ENCODE peak calls at places on chromosomes 16 and 17, in six cellular contexts. N, H, P, A, L and Z are unnamed samples.

GRCh38 chr16:78695371-78695770 is 595.9 kb downstream of the WWOX start:
- DNase-seq in N (no peak), H (no peak), P (no peak), A (no peak), L (no peak), Z (no peak)

GRCh38 chr17:21679256-21680146 is 12.8 kb upstream of the KCNJ18 start:
- DNase-seq in N (no peak), H (no peak), P (no peak), A (no peak), L (no peak), Z (no peak)

GRCh38 chr16:14097182-14097951 is 26.2 kb downstream of the MRTFB start:
- DNase-seq in N (no peak), H (no peak), P (no peak), A (peak; percentile 17), L (peak; percentile 99), Z (peak; percentile 38)

GRCh38 chr17:65697661-65698060 is 136.2 kb upstream of the AXIN2 start:
- DNase-seq in N (no peak), H (no peak), P (no peak), A (no peak), L (no peak), Z (no peak)

GRCh38 chr16:88317619-88317977 is 65.2 kb upstream of the ZNF469 start:
- DNase-seq in N (no peak), H (peak; percentile 55), P (no peak), A (no peak), L (no peak), Z (peak; percentile 52)

GRCh38 chr17:46771601-46772012 is 46.9 kb downstream of the WNT3 start:
- DNase-seq in N (peak; percentile 72), H (no peak), P (no peak), A (peak; percentile 58), L (peak; percentile 62), Z (peak; percentile 28)

GRCh38 chr17:1604831-1605528 is 23.7 kb downstream of the SLC43A2 start:
- DNase-seq in N (peak; percentile 65), H (no peak), P (peak; percentile 66), A (no peak), L (peak; percentile 81), Z (no peak)

GRCh38 chr16:85970712-85971220 is 71.8 kb downstream of the IRF8 start:
- DNase-seq in N (no peak), H (peak; percentile 0), P (no peak), A (no peak), L (peak; percentile 96), Z (no peak)

GRCh38 chr16:89822188-89823086 is 5.8 kb upstream of the SPIRE2 start:
- DNase-seq in N (no peak), H (no peak), P (no peak), A (no peak), L (peak; percentile 64), Z (no peak)

GRCh38 chr16:83727018-83727417 is 80.8 kb upstream of the HSBP1 start:
- DNase-seq in N (no peak), H (peak; percentile 57), P (no peak), A (no peak), L (no peak), Z (peak; percentile 91)

GRCh38 chr17:74218436-74218835 is 5.1 kb downstream of the TTYH2 start:
- DNase-seq in N (no peak), H (no peak), P (no peak), A (no peak), L (no peak), Z (no peak)

GRCh38 chr17:30326816-30327215 is 7.0 kb downstream of the TMIGD1 start:
- DNase-seq in N (no peak), H (no peak), P (no peak), A (no peak), L (no peak), Z (no peak)

GRCh38 chr17:65099941-65100315 is 37.2 kb upstream of the RGS9 start:
- DNase-seq in N (peak; percentile 51), H (peak; percentile 60), P (no peak), A (no peak), L (peak; percentile 97), Z (peak; percentile 46)

GRCh38 chr17:77778636-77779524 is 179.6 kb upstream of the TNRC6C start:
- DNase-seq in N (no peak), H (no peak), P (no peak), A (no peak), L (no peak), Z (no peak)

GRCh38 chr16:8905168-8905762 is 23.1 kb downstream of the LITAFD start:
- DNase-seq in N (no peak), H (peak; percentile 45), P (no peak), A (no peak), L (peak; percentile 52), Z (peak; percentile 56)

GRCh38 chr16:30953511-30954124 is 3.9 kb upstream of the SETD1A start:
- DNase-seq in N (peak; percentile 93), H (peak; percentile 71), P (peak; percentile 86), A (peak; percentile 76), L (peak; percentile 77), Z (peak; percentile 84)

GRCh38 chr16:30954993-30955392 is 2.6 kb upstream of the SETD1A start:
- DNase-seq in N (no peak), H (no peak), P (no peak), A (no peak), L (no peak), Z (no peak)

GRCh38 chr16:30957456-30958163 is at the start of gene SETD1A:
- DNase-seq in N (peak; percentile 95), H (peak; percentile 95), P (peak; percentile 96), A (peak; percentile 98), L (peak; percentile 96), Z (peak; percentile 96)

GRCh38 chr16:30958164-30959083 is 870 bp downstream of the SETD1A start:
- DNase-seq in N (peak; percentile 68), H (peak; percentile 43), P (peak; percentile 77), A (peak; percentile 48), L (peak; percentile 40), Z (peak; percentile 70)

GRCh38 chr16:30956601-30957455 is 726 bp upstream of the SETD1A start:
- DNase-seq in N (peak; percentile 83), H (peak; percentile 81), P (peak; percentile 93), A (peak; percentile 72), L (peak; percentile 83), Z (peak; percentile 94)
- H2BK5ac ChIP-seq in N (no peak overlapping the region), H (peak overlapping the region; percentile 89), P (peak overlapping the region; percentile 96), A (peak overlapping the region; percentile 100), L (peak overlapping the region; percentile 73), Z (peak overlapping the region; percentile 87)

DNA sequence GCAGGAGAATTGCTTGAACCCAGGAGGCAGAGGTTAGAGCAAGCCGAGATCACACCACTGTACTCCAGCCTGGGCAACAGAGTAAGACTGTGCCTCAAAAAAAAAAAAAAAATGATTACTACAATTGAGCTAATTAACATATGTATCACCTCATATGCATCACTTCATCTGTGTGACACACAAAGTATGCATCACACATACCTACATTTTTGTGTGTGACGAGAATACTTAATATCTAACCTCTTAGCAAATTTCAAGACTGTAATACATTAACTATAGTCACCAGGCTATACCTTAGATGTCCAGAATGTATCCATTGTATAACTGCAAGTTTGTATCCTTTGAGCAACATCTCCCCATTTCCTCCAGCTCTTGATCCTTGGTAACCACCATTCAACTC is 214.2 kb upstream of the MON1B start:
- DNase-seq in N (no peak), H (no peak), P (no peak), A (no peak), L (no peak), Z (no peak)
- H3K14ac ChIP-seq in N (no peak overlapping the region), H (no peak overlapping the region), P (no peak overlapping the region), A (no peak overlapping the region), L (no peak overlapping the region), Z (no peak overlapping the region)

GRCh38 chr16:73065617-73066313 is 17.8 kb upstream of the ZFHX3 start:
- DNase-seq in N (peak; percentile 48), H (no peak), P (peak; percentile 60), A (peak; percentile 21), L (no peak), Z (peak; percentile 34)
- H3K27ac ChIP-seq in N (no peak overlapping the region), H (no peak overlapping the region), P (no peak overlapping the region), A (no peak overlapping the region), L (no peak overlapping the region), Z (no peak overlapping the region)

DNA sequence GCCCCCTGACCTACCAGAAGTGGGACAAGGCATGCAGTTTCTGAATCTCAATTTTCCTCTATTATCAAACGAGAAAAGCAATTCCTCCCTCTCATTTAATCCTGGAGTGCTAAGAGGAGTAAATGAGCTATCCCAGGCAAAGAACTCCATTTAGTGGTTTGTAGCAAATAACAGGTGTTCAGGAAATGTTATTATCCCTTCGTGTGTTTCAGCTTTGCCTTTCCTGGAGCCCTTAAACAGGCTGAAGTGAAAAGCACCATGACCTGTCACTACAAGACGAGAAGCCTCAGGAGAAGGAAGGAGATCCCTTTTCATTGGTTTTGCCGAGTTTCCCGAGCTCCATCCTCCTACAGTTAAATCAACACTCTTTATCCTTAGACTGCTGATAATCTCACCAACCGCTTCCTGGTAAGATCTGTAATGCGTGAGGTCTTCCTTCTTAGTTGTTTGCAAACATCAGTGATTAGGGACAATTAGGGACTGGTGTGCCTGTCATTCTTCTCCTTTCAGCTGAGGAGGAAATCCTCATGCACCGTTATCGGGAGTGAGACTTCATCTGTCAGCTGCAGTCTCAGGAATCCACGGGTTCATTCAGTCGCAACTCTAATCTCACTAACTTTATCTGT is 30.8 kb upstream of the MYOCD start:
- DNase-seq in N (no peak), H (no peak), P (no peak), A (no peak), L (peak; percentile 37), Z (no peak)
- H2BK5ac ChIP-seq in N (no peak overlapping the region), H (no peak overlapping the region), P (no peak overlapping the region), A (no peak overlapping the region), L (no peak overlapping the region), Z (no peak overlapping the region)

GRCh38 chr16:84868829-84869457 is 49.2 kb downstream of the CRISPLD2 start:
- DNase-seq in N (no peak), H (no peak), P (no peak), A (no peak), L (no peak), Z (no peak)

GRCh38 chr16:84868328-84868727 is 48.5 kb downstream of the CRISPLD2 start:
- DNase-seq in N (no peak), H (no peak), P (no peak), A (no peak), L (no peak), Z (no peak)

GRCh38 chr16:84867696-84868095 is 47.9 kb downstream of the CRISPLD2 start:
- DNase-seq in N (no peak), H (no peak), P (no peak), A (no peak), L (no peak), Z (no peak)

GRCh38 chr16:84874004-84874435 is 54.2 kb downstream of the CRISPLD2 start:
- DNase-seq in N (no peak), H (no peak), P (no peak), A (no peak), L (peak; percentile 98), Z (no peak)

GRCh38 chr16:84869464-84869863 is 49.7 kb downstream of the CRISPLD2 start:
- DNase-seq in N (no peak), H (no peak), P (no peak), A (no peak), L (no peak), Z (no peak)
- H3K14ac ChIP-seq in N (no peak overlapping the region), H (no peak overlapping the region), P (no peak overlapping the region), A (no peak overlapping the region), L (no peak overlapping the region), Z (no peak overlapping the region)

GRCh38 chr16:29192329-29193247 is 207.7 kb downstream of the LAT start:
- DNase-seq in N (peak; percentile 26), H (no peak), P (peak; percentile 48), A (no peak), L (no peak), Z (no peak)
- H3K27ac ChIP-seq in N (no peak overlapping the region), H (peak overlapping the region; percentile 57), P (no peak overlapping the region), A (no peak overlapping the region), L (no peak overlapping the region), Z (no peak overlapping the region)